ENCODE peak calls at places on chromosomes 3 and 15, in five cellular contexts. One of them, this sample, is unnamed.

GRCh38 chr3:172630316-172630715 is 80.6 kb downstream of the NCEH1 start:
- DNase-seq in OCI-M1: no peak
- DNase-seq in GM13976: no peak
- DNase-seq in stomach: no peak
- DNase-seq in iPS-NIHi11: no peak
- DNase-seq in this sample: no peak

GRCh38 chr3:133563186-133563591 is 10.3 kb upstream of the CDV3 start:
- DNase-seq in stomach: no peak
- DNase-seq in iPS-NIHi11: no peak
- DNase-seq in GM13976: no peak
- DNase-seq in OCI-M1: no peak
- DNase-seq in this sample: no peak

GRCh38 chr3:113783980-113784379 is 37.1 kb downstream of the ATP6V1A start:
- DNase-seq in iPS-NIHi11: peak
- DNase-seq in GM13976: no peak
- DNase-seq in OCI-M1: peak
- DNase-seq in stomach: no peak
- DNase-seq in this sample: no peak

GRCh38 chr15:34927726-34928125 is 41.8 kb downstream of the AQR start:
- DNase-seq in GM13976: no peak
- DNase-seq in OCI-M1: no peak
- DNase-seq in stomach: no peak
- DNase-seq in iPS-NIHi11: no peak
- DNase-seq in this sample: no peak

GRCh38 chr15:25508369-25509002 is 69.7 kb upstream of the UBE3A start:
- DNase-seq in GM13976: peak
- DNase-seq in OCI-M1: peak
- DNase-seq in iPS-NIHi11: peak
- DNase-seq in stomach: no peak
- DNase-seq in this sample: no peak

GRCh38 chr15:42456971-42457370 is 34.0 kb downstream of the ZNF106 start:
- DNase-seq in stomach: no peak
- DNase-seq in OCI-M1: no peak
- DNase-seq in GM13976: no peak
- DNase-seq in iPS-NIHi11: no peak
- DNase-seq in this sample: no peak

GRCh38 chr15:64678126-64678819 is 97.1 kb downstream of the RBPMS2 start:
- DNase-seq in stomach: no peak
- DNase-seq in GM13976: no peak
- DNase-seq in iPS-NIHi11: no peak
- DNase-seq in OCI-M1: no peak
- DNase-seq in this sample: no peak

GRCh38 chr15:93359037-93359779 is 270.2 kb upstream of the RGMA start:
- DNase-seq in stomach: no peak
- DNase-seq in OCI-M1: no peak
- DNase-seq in iPS-NIHi11: no peak
- DNase-seq in GM13976: no peak
- DNase-seq in this sample: no peak

GRCh38 chr3:47889001-47889757 is 86.2 kb downstream of the DHX30 start:
- DNase-seq in stomach: no peak
- DNase-seq in GM13976: no peak
- DNase-seq in iPS-NIHi11: no peak
- DNase-seq in OCI-M1: no peak
- DNase-seq in this sample: no peak